ENCODE peak calls at places on chromosomes 6 and 20, in seven cellular contexts. One of them, this sample, is unnamed.
A peak's percentile ranks its signal among the peaks of the same experiment; 100 is the strongest.

GRCh38 chr6:11711644-11711993 is 67.0 kb downstream of the ADTRP start:
- DNase-seq in GM12878: peak; percentile 67
- DNase-seq in upper lobe of left lung: peak; percentile 15
- DNase-seq in HCT116: no peak
- DNase-seq in stomach: no peak
- DNase-seq in GM12891: no peak
- DNase-seq in Panc1: no peak
- DNase-seq in this sample: no peak

GRCh38 chr6:128491643-128492206 is 28.7 kb downstream of the PTPRK start:
- DNase-seq in stomach: no peak
- DNase-seq in Panc1: no peak
- DNase-seq in GM12878: no peak
- DNase-seq in HCT116: no peak
- DNase-seq in GM12891: no peak
- DNase-seq in upper lobe of left lung: no peak
- DNase-seq in this sample: peak; percentile 35

GRCh38 chr20:31811796-31812728 is 7.1 kb upstream of the MYLK2 start:
- DNase-seq in Panc1: no peak
- DNase-seq in HCT116: no peak
- DNase-seq in upper lobe of left lung: no peak
- DNase-seq in stomach: no peak
- DNase-seq in GM12891: no peak
- DNase-seq in GM12878: no peak
- DNase-seq in this sample: no peak

GRCh38 chr20:41440882-41441281 is 74.3 kb upstream of the EMILIN3 start:
- DNase-seq in Panc1: no peak
- DNase-seq in GM12878: no peak
- DNase-seq in HCT116: no peak
- DNase-seq in upper lobe of left lung: no peak
- DNase-seq in GM12891: no peak
- DNase-seq in stomach: no peak
- DNase-seq in this sample: no peak

GRCh38 chr6:122753688-122754056 is 25.8 kb upstream of the FABP7 start:
- DNase-seq in GM12891: no peak
- DNase-seq in upper lobe of left lung: no peak
- DNase-seq in stomach: no peak
- DNase-seq in GM12878: no peak
- DNase-seq in HCT116: no peak
- DNase-seq in Panc1: no peak
- DNase-seq in this sample: no peak

GRCh38 chr6:53458097-53458866 is 86.6 kb downstream of the GCLC start:
- DNase-seq in Panc1: no peak
- DNase-seq in GM12878: no peak
- DNase-seq in upper lobe of left lung: no peak
- DNase-seq in HCT116: no peak
- DNase-seq in GM12891: no peak
- DNase-seq in stomach: no peak
- DNase-seq in this sample: no peak

GRCh38 chr20:2756056-2756611 is 44.3 kb downstream of the CPXM1 start:
- DNase-seq in GM12878: no peak
- DNase-seq in upper lobe of left lung: no peak
- DNase-seq in GM12891: no peak
- DNase-seq in stomach: no peak
- DNase-seq in HCT116: peak; percentile 19
- DNase-seq in Panc1: no peak
- DNase-seq in this sample: no peak

GRCh38 chr6:51953246-51953645 is 134.2 kb downstream of the PKHD1 start:
- DNase-seq in GM12891: no peak
- DNase-seq in GM12878: no peak
- DNase-seq in stomach: no peak
- DNase-seq in upper lobe of left lung: no peak
- DNase-seq in HCT116: no peak
- DNase-seq in Panc1: no peak
- DNase-seq in this sample: no peak

GRCh38 chr20:57407541-57407956 is 16.4 kb downstream of the RBM38 start:
- DNase-seq in GM12878: no peak
- DNase-seq in GM12891: no peak
- DNase-seq in stomach: no peak
- DNase-seq in upper lobe of left lung: peak; percentile 81
- DNase-seq in HCT116: no peak
- DNase-seq in Panc1: no peak
- DNase-seq in this sample: no peak

GRCh38 chr6:2852921-2853322 is 11.3 kb upstream of the SERPINB1 start:
- DNase-seq in stomach: no peak
- DNase-seq in GM12878: no peak
- DNase-seq in Panc1: no peak
- DNase-seq in upper lobe of left lung: no peak
- DNase-seq in GM12891: no peak
- DNase-seq in HCT116: no peak
- DNase-seq in this sample: no peak

GRCh38 chr20:5148581-5148980 is 21.8 kb downstream of the CDS2 start:
- DNase-seq in stomach: no peak
- DNase-seq in GM12891: no peak
- DNase-seq in HCT116: no peak
- DNase-seq in GM12878: no peak
- DNase-seq in Panc1: no peak
- DNase-seq in upper lobe of left lung: no peak
- DNase-seq in this sample: no peak

GRCh38 chr20:62015445-62016288 is 50.0 kb downstream of the TAF4 start:
- DNase-seq in GM12878: no peak
- DNase-seq in upper lobe of left lung: peak; percentile 69
- DNase-seq in Panc1: no peak
- DNase-seq in GM12891: no peak
- DNase-seq in HCT116: no peak
- DNase-seq in stomach: no peak
- DNase-seq in this sample: no peak
- TF ChIP-seq POLR2AphosphoS5 in GM12878: no peak
- TF ChIP-seq POLR2AphosphoS5 in upper lobe of left lung: no peak
- TF ChIP-seq POLR2AphosphoS5 in Panc1: no peak
- TF ChIP-seq POLR2AphosphoS5 in GM12891: no peak
- TF ChIP-seq POLR2AphosphoS5 in HCT116: no peak
- TF ChIP-seq POLR2AphosphoS5 in stomach: no peak
- TF ChIP-seq POLR2AphosphoS5 in this sample: no peak

DNA sequence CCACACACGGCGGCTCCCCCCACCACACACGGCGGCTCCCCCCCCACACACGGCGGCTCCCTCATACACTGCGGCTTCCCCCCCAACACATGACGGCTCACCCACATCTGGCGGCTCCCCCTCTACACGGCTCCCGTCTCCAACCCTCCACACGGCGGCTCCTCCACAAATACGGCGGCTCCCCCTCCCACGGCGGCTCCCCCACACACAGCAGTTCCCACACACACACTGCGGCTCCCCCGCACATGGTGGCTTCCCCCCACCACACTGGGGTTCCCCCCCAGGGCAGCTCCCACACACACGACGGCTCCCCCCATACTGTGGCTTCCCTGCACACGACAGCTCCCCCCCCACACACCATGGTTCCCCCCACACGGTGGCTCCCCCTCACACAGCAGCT is 98.0 kb downstream of the TTLL2 start:
- DNase-seq in Panc1: no peak
- DNase-seq in upper lobe of left lung: no peak
- DNase-seq in stomach: no peak
- DNase-seq in GM12891: no peak
- DNase-seq in GM12878: no peak
- DNase-seq in HCT116: no peak
- DNase-seq in this sample: no peak
- TF ChIP-seq POLR2AphosphoS5 in Panc1: no peak
- TF ChIP-seq POLR2AphosphoS5 in upper lobe of left lung: no peak
- TF ChIP-seq POLR2AphosphoS5 in stomach: no peak
- TF ChIP-seq POLR2AphosphoS5 in GM12891: no peak
- TF ChIP-seq POLR2AphosphoS5 in GM12878: no peak
- TF ChIP-seq POLR2AphosphoS5 in HCT116: no peak
- TF ChIP-seq POLR2AphosphoS5 in this sample: no peak

DNA sequence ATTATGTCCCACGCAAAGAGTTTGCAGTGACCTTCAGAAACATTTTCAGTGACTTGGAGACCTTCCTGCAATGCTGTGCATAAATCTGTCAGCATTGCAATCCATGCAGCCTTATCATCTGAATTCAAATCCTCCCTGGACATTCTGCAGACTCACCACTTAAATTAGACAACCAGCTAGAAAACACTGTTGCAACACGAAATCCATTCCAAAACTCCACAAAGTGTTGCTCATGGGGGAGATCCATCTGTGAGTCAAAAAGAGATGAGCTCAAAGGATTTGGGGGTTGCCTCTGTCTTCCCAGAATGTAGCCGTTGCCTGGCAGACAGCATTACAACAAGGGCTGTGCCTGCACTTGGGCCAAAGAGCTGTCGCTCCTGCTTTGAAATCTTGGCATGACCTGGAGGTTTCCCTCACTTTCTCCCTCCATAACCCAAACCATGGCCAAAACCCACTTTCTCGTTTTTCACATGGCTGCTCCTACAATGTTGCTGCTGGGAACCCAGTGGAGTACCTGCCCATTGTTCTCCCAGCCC is 163.5 kb upstream of the CDYL start:
- DNase-seq in GM12891: no peak
- DNase-seq in Panc1: no peak
- DNase-seq in stomach: no peak
- DNase-seq in GM12878: no peak
- DNase-seq in upper lobe of left lung: no peak
- DNase-seq in HCT116: no peak
- DNase-seq in this sample: no peak
- TF ChIP-seq POLR2AphosphoS5 in GM12891: no peak
- TF ChIP-seq POLR2AphosphoS5 in Panc1: no peak
- TF ChIP-seq POLR2AphosphoS5 in stomach: no peak
- TF ChIP-seq POLR2AphosphoS5 in GM12878: no peak
- TF ChIP-seq POLR2AphosphoS5 in upper lobe of left lung: no peak
- TF ChIP-seq POLR2AphosphoS5 in HCT116: no peak
- TF ChIP-seq POLR2AphosphoS5 in this sample: peak; percentile 28

DNA sequence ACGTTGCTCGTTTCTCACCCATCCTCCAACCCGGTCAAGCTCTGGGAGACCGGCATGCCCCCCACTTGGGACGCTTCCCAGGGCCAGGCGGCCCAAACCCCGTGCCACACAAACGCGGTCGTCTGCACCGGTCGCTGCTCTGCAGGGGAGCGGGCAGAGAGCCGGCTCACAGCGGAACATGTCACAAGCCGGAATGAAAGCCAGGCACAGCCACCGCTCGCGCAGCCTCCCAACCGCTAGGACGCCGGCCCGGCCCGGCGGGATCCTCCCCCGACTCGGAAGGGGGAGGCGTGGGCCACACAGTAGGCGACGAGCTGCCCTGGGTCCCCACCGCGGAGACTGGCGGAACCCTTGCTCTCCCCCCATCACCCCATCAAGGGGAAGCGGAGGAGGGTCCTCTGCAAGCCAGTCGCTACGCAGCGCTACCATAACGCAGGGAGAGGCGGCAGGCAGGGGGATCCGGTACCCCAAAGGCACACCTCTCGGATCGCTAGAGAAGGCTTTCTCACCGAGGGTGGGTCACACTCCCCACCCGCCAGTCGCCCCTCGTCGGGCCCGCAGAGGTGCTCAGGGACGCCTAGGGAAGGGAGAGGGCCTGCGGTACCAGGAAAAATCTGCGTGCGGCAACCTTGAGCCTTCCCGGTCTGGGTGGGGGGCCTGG is 768.4 kb upstream of the DEFB115 start:
- DNase-seq in Panc1: no peak
- DNase-seq in GM12891: no peak
- DNase-seq in GM12878: no peak
- DNase-seq in HCT116: no peak
- DNase-seq in stomach: peak; percentile 5
- DNase-seq in upper lobe of left lung: peak; percentile 65
- DNase-seq in this sample: peak; percentile 33
- TF ChIP-seq POLR2AphosphoS5 in Panc1: no peak
- TF ChIP-seq POLR2AphosphoS5 in GM12891: no peak
- TF ChIP-seq POLR2AphosphoS5 in GM12878: no peak
- TF ChIP-seq POLR2AphosphoS5 in HCT116: no peak
- TF ChIP-seq POLR2AphosphoS5 in stomach: no peak
- TF ChIP-seq POLR2AphosphoS5 in upper lobe of left lung: no peak
- TF ChIP-seq POLR2AphosphoS5 in this sample: no peak

GRCh38 chr6:37170273-37171140 is 555 bp downstream of the PIM1 start:
- DNase-seq in GM12891: peak; percentile 45
- DNase-seq in GM12878: no peak
- DNase-seq in stomach: peak; percentile 50
- DNase-seq in Panc1: no peak
- DNase-seq in HCT116: no peak
- DNase-seq in upper lobe of left lung: peak; percentile 92
- DNase-seq in this sample: peak; percentile 57

GRCh38 chr6:37172991-37173572 is 3.1 kb downstream of the PIM1 start:
- DNase-seq in upper lobe of left lung: no peak
- DNase-seq in stomach: no peak
- DNase-seq in GM12891: no peak
- DNase-seq in GM12878: no peak
- DNase-seq in HCT116: no peak
- DNase-seq in Panc1: no peak
- DNase-seq in this sample: no peak

GRCh38 chr6:37171970-37172812 is 2.2 kb downstream of the PIM1 start:
- DNase-seq in upper lobe of left lung: no peak
- DNase-seq in stomach: peak; percentile 94
- DNase-seq in GM12878: peak; percentile 60
- DNase-seq in Panc1: peak; percentile 84
- DNase-seq in GM12891: peak; percentile 44
- DNase-seq in HCT116: peak; percentile 86
- DNase-seq in this sample: peak; percentile 92

GRCh38 chr6:37169458-37170272 is at the start of gene PIM1:
- DNase-seq in GM12878: peak; percentile 62
- DNase-seq in GM12891: peak; percentile 94
- DNase-seq in Panc1: peak; percentile 62
- DNase-seq in HCT116: peak; percentile 87
- DNase-seq in upper lobe of left lung: peak; percentile 100
- DNase-seq in stomach: peak; percentile 99
- DNase-seq in this sample: peak; percentile 99

DNA sequence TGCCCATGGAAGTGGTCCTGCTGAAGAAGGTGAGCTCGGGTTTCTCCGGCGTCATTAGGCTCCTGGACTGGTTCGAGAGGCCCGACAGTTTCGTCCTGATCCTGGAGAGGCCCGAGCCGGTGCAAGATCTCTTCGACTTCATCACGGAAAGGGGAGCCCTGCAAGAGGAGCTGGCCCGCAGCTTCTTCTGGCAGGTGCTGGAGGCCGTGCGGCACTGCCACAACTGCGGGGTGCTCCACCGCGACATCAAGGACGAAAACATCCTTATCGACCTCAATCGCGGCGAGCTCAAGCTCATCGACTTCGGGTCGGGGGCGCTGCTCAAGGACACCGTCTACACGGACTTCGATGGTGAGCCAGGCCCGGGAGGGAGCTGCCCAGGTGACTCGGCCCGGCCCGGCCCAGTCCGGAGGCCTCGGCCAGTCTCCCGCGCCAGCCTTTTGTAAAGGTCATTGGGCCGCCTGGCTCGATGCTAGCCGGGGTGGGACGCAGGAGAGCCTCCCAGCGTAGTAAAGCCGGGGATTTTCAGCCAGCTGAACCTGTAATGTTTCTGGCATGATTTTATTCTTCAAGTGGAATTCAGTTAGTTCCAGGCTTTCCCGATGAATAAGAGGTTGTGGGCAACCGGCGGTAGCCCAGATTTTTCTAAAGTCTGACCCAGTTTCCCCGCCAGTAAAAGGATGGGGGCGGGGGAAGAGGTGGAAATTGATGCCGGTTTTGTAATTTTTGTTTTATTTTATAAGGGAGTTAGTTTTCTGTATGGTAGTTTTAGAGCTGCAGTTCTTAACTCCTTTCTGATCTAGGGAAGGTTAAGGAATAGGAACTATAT is 1.4 kb downstream of the PIM1 start:
- DNase-seq in Panc1: no peak
- DNase-seq in stomach: peak; percentile 51
- DNase-seq in GM12878: no peak
- DNase-seq in GM12891: no peak
- DNase-seq in upper lobe of left lung: peak; percentile 87
- DNase-seq in HCT116: no peak
- DNase-seq in this sample: peak; percentile 55
- TF ChIP-seq POLR2AphosphoS5 in Panc1: no peak
- TF ChIP-seq POLR2AphosphoS5 in stomach: peak; percentile 17
- TF ChIP-seq POLR2AphosphoS5 in GM12878: no peak
- TF ChIP-seq POLR2AphosphoS5 in GM12891: no peak
- TF ChIP-seq POLR2AphosphoS5 in upper lobe of left lung: no peak
- TF ChIP-seq POLR2AphosphoS5 in HCT116: no peak
- TF ChIP-seq POLR2AphosphoS5 in this sample: no peak

GRCh38 chr6:166958926-166959861 is 2.8 kb upstream of the RNASET2 start:
- DNase-seq in stomach: no peak
- DNase-seq in upper lobe of left lung: no peak
- DNase-seq in Panc1: no peak
- DNase-seq in GM12891: no peak
- DNase-seq in GM12878: no peak
- DNase-seq in HCT116: no peak
- DNase-seq in this sample: no peak
- TF ChIP-seq POLR2AphosphoS5 in stomach: no peak
- TF ChIP-seq POLR2AphosphoS5 in upper lobe of left lung: peak; percentile 73
- TF ChIP-seq POLR2AphosphoS5 in Panc1: no peak
- TF ChIP-seq POLR2AphosphoS5 in GM12891: peak; percentile 52
- TF ChIP-seq POLR2AphosphoS5 in GM12878: no peak
- TF ChIP-seq POLR2AphosphoS5 in HCT116: no peak
- TF ChIP-seq POLR2AphosphoS5 in this sample: no peak